ENCODE peak calls at places on chromosomes 7 and 10, in five cellular contexts. L, A, B, S and R are unnamed samples.

GRCh38 chr10:126350216-126350992 is 37.9 kb downstream of the ADAM12 start:
- DNase-seq in L (no peak), A (no peak), S (no peak), B (peak), R (peak)

GRCh38 chr10:34206078-34206477 is 609.0 kb downstream of the PARD3 start:
- DNase-seq in A (no peak), B (no peak), L (no peak), S (no peak), R (no peak)

GRCh38 chr10:123421461-123421860 is 244.7 kb upstream of the GPR26 start:
- DNase-seq in A (no peak), B (no peak), L (no peak), S (no peak), R (no peak)

GRCh38 chr10:6255548-6256061 is 52.9 kb downstream of the PFKFB3 start:
- DNase-seq in B (no peak), L (no peak), A (no peak), S (no peak), R (no peak)

GRCh38 chr10:125719173-125720001 is at the start of gene EDRF1:
- DNase-seq in B (peak), A (peak), L (peak), S (peak), R (peak)

GRCh38 chr7:114622189-114622588 is 207.6 kb downstream of the FOXP2 start:
- DNase-seq in L (no peak), B (no peak), A (no peak), S (no peak), R (no peak)

GRCh38 chr7:132933076-132933466 is 148.8 kb downstream of the CHCHD3 start:
- DNase-seq in A (no peak), S (no peak), L (no peak), B (peak), R (no peak)

GRCh38 chr10:132803595-132804210 is 17.8 kb upstream of the NKX6-2 start:
- DNase-seq in A (no peak), B (no peak), L (no peak), S (no peak), R (no peak)

GRCh38 chr10:132111871-132112341 is 46.2 kb downstream of the JAKMIP3 start:
- DNase-seq in A (no peak), S (no peak), B (no peak), L (no peak), R (peak)

GRCh38 chr10:35182631-35183510 is 56.2 kb downstream of the CREM start:
- DNase-seq in S (no peak), B (no peak), L (no peak), A (no peak), R (no peak)

GRCh38 chr10:90983940-90984549 is 63.2 kb upstream of the ANKRD1 start:
- DNase-seq in A (no peak), B (no peak), L (peak), S (no peak), R (no peak)

GRCh38 chr7:30057741-30058140 is 29.5 kb downstream of the PLEKHA8 start:
- DNase-seq in B (no peak), S (no peak), L (no peak), A (no peak), R (no peak)

GRCh38 chr10:6678211-6678803 is 98.2 kb upstream of the PRKCQ start:
- DNase-seq in L (peak), A (peak), S (no peak), B (peak), R (peak)

GRCh38 chr10:97048649-97049427 is 136.9 kb downstream of the SLIT1 start:
- DNase-seq in L (no peak), B (no peak), A (no peak), S (no peak), R (no peak)

GRCh38 chr10:71255817-71256660 is 43.7 kb downstream of the UNC5B start:
- DNase-seq in L (no peak), A (peak), S (peak), B (peak), R (no peak)

GRCh38 chr7:67743501-67743900 is 746.9 kb downstream of the TYW1 start:
- DNase-seq in S (no peak), A (no peak), L (no peak), B (no peak), R (no peak)

GRCh38 chr7:28083998-28084985 is 96.3 kb downstream of the JAZF1 start:
- DNase-seq in B (peak), S (no peak), A (no peak), L (no peak), R (no peak)

GRCh38 chr7:44195901-44196300 is 4.9 kb upstream of the YKT6 start:
- DNase-seq in A (no peak), B (no peak), S (no peak), L (no peak), R (no peak)

GRCh38 chr10:132783865-132784581 is 1.9 kb downstream of the NKX6-2 start:
- DNase-seq in B (no peak), L (peak), A (no peak), S (no peak), R (no peak)

GRCh38 chr10:115093286-115093775 is at the start of gene ATRNL1:
- DNase-seq in B (peak), S (no peak), A (peak), L (peak), R (no peak)

DNA sequence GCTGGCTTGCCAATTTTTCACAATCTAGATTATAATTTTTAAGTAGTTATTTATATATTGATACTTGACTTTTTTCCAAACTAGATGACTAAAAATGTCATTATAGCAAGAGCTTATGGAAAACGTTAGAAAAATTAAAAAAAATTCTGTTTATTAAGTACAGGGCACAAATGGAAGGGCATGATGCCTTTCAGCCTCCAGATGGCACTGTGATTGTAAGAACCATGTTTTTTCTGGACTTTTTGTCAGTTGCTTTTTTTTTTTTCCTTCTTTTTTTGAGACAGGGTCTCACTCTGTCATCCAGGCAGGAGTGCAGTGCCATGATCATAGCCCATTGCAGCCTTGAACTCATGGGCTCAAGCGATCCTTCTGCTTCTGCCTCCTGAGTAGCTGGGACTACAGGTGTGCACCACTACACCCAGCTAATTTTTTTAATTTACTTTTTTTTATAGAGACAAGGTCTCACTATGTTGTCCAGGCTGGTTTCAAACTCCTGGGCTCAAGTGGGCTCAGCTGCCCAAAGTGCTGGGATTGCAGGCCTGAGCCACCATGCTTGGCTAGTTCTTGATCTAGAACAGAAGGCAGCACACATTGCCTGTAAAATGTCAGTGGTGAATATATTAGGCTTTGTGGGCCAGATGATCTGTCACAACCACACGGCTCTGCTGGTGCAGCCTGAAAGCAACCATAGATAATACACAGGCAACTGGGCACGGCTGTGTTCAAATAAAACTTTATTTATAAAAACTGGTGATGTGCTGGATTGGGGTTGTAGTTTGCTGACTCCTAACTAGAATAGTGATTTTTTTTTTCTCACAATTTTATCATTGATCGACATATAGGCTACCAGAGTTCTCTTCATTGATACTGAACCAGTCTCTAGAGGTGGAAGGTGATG is 27.4 kb downstream of the UCMA start:
- DNase-seq in B (peak), A (no peak), S (no peak), L (peak), R (no peak)
- TF ChIP-seq CTCF in B (peak), A (peak), S (no peak), L (peak), R (no peak)

DNA sequence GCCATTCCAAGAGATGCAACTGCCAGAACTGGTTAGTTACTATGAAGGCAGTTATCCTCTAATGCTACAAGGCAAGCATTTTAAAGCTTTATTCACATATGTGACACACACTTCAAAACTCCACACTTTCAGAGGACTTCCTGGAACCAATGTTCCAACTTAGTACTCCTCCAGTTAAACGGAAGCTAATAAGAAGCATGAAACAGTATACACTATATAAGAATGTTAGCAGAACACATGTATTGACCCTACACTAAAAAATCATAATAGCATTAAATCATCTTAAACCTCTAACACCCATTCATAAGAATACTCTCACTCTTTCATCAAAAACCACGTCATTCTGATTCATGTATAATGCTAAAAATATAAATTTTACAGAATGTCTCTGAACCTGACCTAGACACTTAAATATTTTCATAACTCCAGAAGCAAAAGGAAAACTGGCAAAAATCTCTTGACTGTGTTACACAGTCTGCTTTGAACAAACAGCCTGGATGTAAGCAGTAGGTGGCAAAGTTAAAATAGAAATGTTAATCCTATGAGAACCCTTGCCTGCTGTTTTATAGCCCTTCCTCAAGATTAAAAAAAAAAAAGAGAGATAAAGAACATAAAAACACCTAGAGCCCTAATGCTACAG is 135.0 kb downstream of the SEMA3C start:
- DNase-seq in L (no peak), B (peak), A (no peak), S (no peak), R (no peak)
- TF ChIP-seq CTCF in L (no peak), B (no peak), A (no peak), S (no peak), R (no peak)

DNA sequence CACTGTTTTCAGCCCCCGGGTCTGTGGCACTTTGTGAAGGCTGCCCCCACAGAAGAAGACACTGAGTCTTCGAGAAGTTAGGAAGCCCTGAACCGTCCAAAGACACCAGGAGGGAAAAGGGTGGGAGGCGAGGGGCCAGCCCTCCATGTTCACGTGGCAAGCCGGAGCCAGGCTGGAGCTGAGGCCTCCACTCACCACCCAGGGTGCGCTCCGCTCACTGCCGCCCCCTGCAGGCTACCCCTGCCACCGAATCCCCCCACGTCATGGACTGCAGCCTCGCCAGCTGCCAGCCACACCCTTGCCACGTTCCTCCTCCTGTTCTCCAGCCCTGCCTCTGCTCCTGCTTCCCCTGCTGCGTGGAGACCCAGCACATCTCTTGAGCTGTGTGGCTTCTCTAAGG is 59.0 kb upstream of the EN2 start:
- DNase-seq in B (no peak), L (no peak), A (no peak), S (no peak), R (no peak)
- TF ChIP-seq CTCF in B (no peak), L (peak), A (no peak), S (no peak), R (no peak)

DNA sequence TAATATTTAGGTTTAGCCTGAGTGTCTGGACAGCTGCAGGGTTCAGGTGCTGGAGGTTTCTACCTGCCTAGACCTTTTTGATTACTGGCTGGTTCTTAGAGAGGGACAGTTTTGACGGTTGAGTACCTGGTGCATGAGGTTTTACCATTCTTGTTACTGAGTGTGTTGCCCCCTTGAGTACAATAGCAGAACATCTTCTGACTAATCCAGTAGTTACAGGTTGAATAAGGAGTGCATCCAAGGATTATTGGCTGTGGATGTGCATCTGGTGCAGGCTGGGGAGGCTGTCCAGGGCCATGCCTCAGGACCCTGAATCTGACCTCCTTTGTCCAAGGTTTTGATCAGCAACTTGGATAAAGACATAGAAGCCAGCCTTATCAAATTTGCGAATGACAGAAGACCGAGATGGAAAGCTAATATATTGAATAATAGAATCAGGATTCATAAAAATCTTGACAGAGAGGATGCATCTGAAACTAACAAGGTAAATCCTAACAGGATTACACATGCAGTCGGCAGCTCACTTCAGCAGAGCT is 23.1 kb downstream of the PLPP4 start:
- DNase-seq in A (no peak), B (no peak), L (peak), S (peak), R (no peak)
- TF ChIP-seq CTCF in A (no peak), B (peak), L (peak), S (no peak), R (no peak)

DNA sequence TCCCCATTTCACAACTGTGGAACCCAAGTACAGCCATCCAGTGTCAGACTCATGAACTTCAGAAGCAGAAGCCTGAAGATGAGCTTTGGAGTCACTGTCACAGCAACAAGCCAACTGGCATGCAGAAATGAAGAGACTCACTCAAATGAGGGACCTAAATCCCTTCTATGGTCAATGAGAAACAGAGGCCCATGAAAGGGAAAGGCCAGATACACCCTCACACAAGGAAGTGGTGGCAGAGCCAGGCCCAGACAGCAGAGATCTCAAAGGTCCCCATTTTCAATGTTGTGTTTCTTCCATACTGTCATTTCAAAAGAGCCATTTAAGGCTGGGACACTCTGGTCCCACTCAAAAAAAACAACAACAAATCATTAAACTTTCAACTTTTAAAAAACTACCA is 205.2 kb downstream of the KCNMA1 start:
- DNase-seq in L (no peak), S (no peak), A (no peak), B (no peak), R (no peak)
- TF ChIP-seq CTCF in L (no peak), S (no peak), A (no peak), B (no peak), R (no peak)

GRCh38 chr10:103154464-103155299 is 38.4 kb downstream of the NT5C2 start:
- DNase-seq in B (peak), S (no peak), L (no peak), A (no peak), R (no peak)
- TF ChIP-seq CTCF in B (no peak), S (no peak), L (no peak), A (no peak), R (no peak)

GRCh38 chr7:41328131-41328530 is 374.8 kb downstream of the INHBA start:
- DNase-seq in B (no peak), L (no peak), S (no peak), A (no peak), R (no peak)
- TF ChIP-seq CTCF in B (no peak), L (no peak), S (no peak), A (no peak), R (no peak)